ENCODE peak calls at places on chromosomes 11 and 22, in four cellular contexts. One of them, this sample, is unnamed.

GRCh38 chr11:12101318-12101717 is 9.1 kb upstream of the MICAL2 start:
- DNase-seq in LHCN-M2: no peak
- DNase-seq in astrocyte of the cerebellum: no peak
- DNase-seq in COR-L47: no peak
- DNase-seq in this sample: no peak

GRCh38 chr22:36081023-36081431 is 52.4 kb upstream of the RBFOX2 start:
- DNase-seq in LHCN-M2: peak; percentile 68
- DNase-seq in astrocyte of the cerebellum: peak; percentile 82
- DNase-seq in COR-L47: no peak
- DNase-seq in this sample: no peak

GRCh38 chr11:119093951-119094815 is 7.5 kb downstream of the DPAGT1 start:
- DNase-seq in LHCN-M2: peak; percentile 38
- DNase-seq in astrocyte of the cerebellum: no peak
- DNase-seq in COR-L47: no peak
- DNase-seq in this sample: no peak

GRCh38 chr11:17611503-17612220 is 64.6 kb downstream of the OTOG start:
- DNase-seq in LHCN-M2: no peak
- DNase-seq in astrocyte of the cerebellum: no peak
- DNase-seq in COR-L47: no peak
- DNase-seq in this sample: no peak

GRCh38 chr11:128694618-128695481 is 978 bp downstream of the FLI1 start:
- DNase-seq in LHCN-M2: no peak
- DNase-seq in astrocyte of the cerebellum: no peak
- DNase-seq in COR-L47: no peak
- DNase-seq in this sample: no peak

GRCh38 chr11:68159665-68160064 is 38.5 kb upstream of the CHKA start:
- DNase-seq in LHCN-M2: no peak
- DNase-seq in astrocyte of the cerebellum: no peak
- DNase-seq in COR-L47: no peak
- DNase-seq in this sample: no peak

GRCh38 chr22:38706101-38706884 is 549 bp downstream of the GTPBP1 start:
- DNase-seq in LHCN-M2: peak; percentile 17
- DNase-seq in astrocyte of the cerebellum: no peak
- DNase-seq in COR-L47: no peak
- DNase-seq in this sample: no peak

GRCh38 chr11:18397921-18398320 is 3.6 kb downstream of the LDHA start:
- DNase-seq in LHCN-M2: no peak
- DNase-seq in astrocyte of the cerebellum: no peak
- DNase-seq in COR-L47: no peak
- DNase-seq in this sample: no peak

GRCh38 chr22:27673839-27674238 is 127.7 kb downstream of the MN1 start:
- DNase-seq in LHCN-M2: no peak
- DNase-seq in astrocyte of the cerebellum: no peak
- DNase-seq in COR-L47: peak; percentile 24
- DNase-seq in this sample: no peak

GRCh38 chr11:126929186-126930085 is 71.1 kb downstream of the KIRREL3 start:
- DNase-seq in LHCN-M2: no peak
- DNase-seq in astrocyte of the cerebellum: peak; percentile 52
- DNase-seq in COR-L47: no peak
- DNase-seq in this sample: peak; percentile 95

GRCh38 chr11:7906481-7906880 is 24.6 kb downstream of the OR10A6 start:
- DNase-seq in LHCN-M2: no peak
- DNase-seq in astrocyte of the cerebellum: no peak
- DNase-seq in COR-L47: no peak
- DNase-seq in this sample: no peak

GRCh38 chr11:123221074-123221473 is 26.0 kb upstream of the CLMP start:
- DNase-seq in LHCN-M2: no peak
- DNase-seq in astrocyte of the cerebellum: no peak
- DNase-seq in COR-L47: no peak
- DNase-seq in this sample: no peak

GRCh38 chr11:111320728-111321568 is 22.6 kb downstream of the POU2AF3 start:
- DNase-seq in LHCN-M2: no peak
- DNase-seq in astrocyte of the cerebellum: no peak
- DNase-seq in COR-L47: no peak
- DNase-seq in this sample: no peak

GRCh38 chr11:8261921-8262551 is 1.6 kb downstream of the LMO1 start:
- DNase-seq in LHCN-M2: no peak
- DNase-seq in astrocyte of the cerebellum: no peak
- DNase-seq in COR-L47: no peak
- DNase-seq in this sample: no peak

GRCh38 chr22:49636649-49637048 is 191.0 kb downstream of the BRD1 start:
- DNase-seq in LHCN-M2: no peak
- DNase-seq in astrocyte of the cerebellum: no peak
- DNase-seq in COR-L47: no peak
- DNase-seq in this sample: no peak

GRCh38 chr11:130389315-130389935 is 39.0 kb downstream of the ADAMTS8 start:
- DNase-seq in LHCN-M2: no peak
- DNase-seq in astrocyte of the cerebellum: no peak
- DNase-seq in COR-L47: peak; percentile 4
- DNase-seq in this sample: peak; percentile 2

GRCh38 chr22:21567456-21568206 is at the start of gene UBE2L3:
- DNase-seq in LHCN-M2: peak; percentile 75
- DNase-seq in astrocyte of the cerebellum: peak; percentile 34
- DNase-seq in COR-L47: peak; percentile 72
- DNase-seq in this sample: peak; percentile 63

GRCh38 chr22:44743804-44744211 is 8.6 kb upstream of the ARHGAP8 start:
- DNase-seq in LHCN-M2: no peak
- DNase-seq in astrocyte of the cerebellum: no peak
- DNase-seq in COR-L47: no peak
- DNase-seq in this sample: no peak

GRCh38 chr22:39940757-39941305 is 19.4 kb upstream of the TMA7B start:
- DNase-seq in LHCN-M2: no peak
- DNase-seq in astrocyte of the cerebellum: no peak
- DNase-seq in COR-L47: no peak
- DNase-seq in this sample: no peak

GRCh38 chr11:8228206-8228605 is 35.5 kb downstream of the LMO1 start:
- DNase-seq in LHCN-M2: no peak
- DNase-seq in astrocyte of the cerebellum: no peak
- DNase-seq in COR-L47: no peak
- DNase-seq in this sample: no peak

GRCh38 chr11:71478216-71478840 is 25.3 kb downstream of the NADSYN1 start:
- DNase-seq in LHCN-M2: no peak
- DNase-seq in astrocyte of the cerebellum: no peak
- DNase-seq in COR-L47: no peak
- DNase-seq in this sample: no peak

GRCh38 chr22:27576413-27576812 is 225.1 kb downstream of the MN1 start:
- DNase-seq in LHCN-M2: no peak
- DNase-seq in astrocyte of the cerebellum: no peak
- DNase-seq in COR-L47: no peak
- DNase-seq in this sample: no peak

GRCh38 chr11:790721-791564 is 1.1 kb upstream of the CEND1 start:
- DNase-seq in LHCN-M2: no peak
- DNase-seq in astrocyte of the cerebellum: no peak
- DNase-seq in COR-L47: no peak
- DNase-seq in this sample: no peak

GRCh38 chr11:76830639-76831312 is 29.9 kb upstream of the ACER3 start:
- DNase-seq in LHCN-M2: peak; percentile 17
- DNase-seq in astrocyte of the cerebellum: peak; percentile 65
- DNase-seq in COR-L47: peak; percentile 28
- DNase-seq in this sample: no peak